ENCODE peak calls at places on chromosome 4, in six cellular contexts. N is gastrocnemius medialis; T is A549; Z is cardiac muscle cell; U is psoas muscle; M is CD8-positive, alpha-beta T cell. O is an unnamed sample.

GRCh38 chr4:47913328-47913727 is 1.1 kb downstream of the NFXL1 start:
- DNase-seq in N (no peak), T (no peak), Z (no peak), U (no peak), M (no peak), O (no peak)

GRCh38 chr4:76960014-76960413 is 10.5 kb downstream of the SEPTIN11 start:
- DNase-seq in N (no peak), T (no peak), Z (no peak), U (no peak), M (no peak), O (no peak)

GRCh38 chr4:84786478-84786877 is 180.0 kb downstream of the WDFY3 start:
- DNase-seq in N (no peak), T (no peak), Z (no peak), U (no peak), M (no peak), O (no peak)

GRCh38 chr4:112321768-112322684 is 24.9 kb downstream of the ALPK1 start:
- DNase-seq in N (peak; percentile 11), T (peak; percentile 47), Z (peak; percentile 69), U (peak; percentile 43), M (peak; percentile 82), O (peak; percentile 63)

GRCh38 chr4:123922847-123923246 is 526.3 kb downstream of the SPRY1 start:
- DNase-seq in N (no peak), T (no peak), Z (no peak), U (no peak), M (no peak), O (no peak)

GRCh38 chr4:8346838-8347605 is 77.5 kb downstream of the HTRA3 start:
- DNase-seq in N (no peak), T (no peak), Z (no peak), U (no peak), M (no peak), O (no peak)

GRCh38 chr4:76090241-76090691 is 15.8 kb downstream of the ART3 start:
- DNase-seq in N (peak; percentile 20), T (no peak), Z (no peak), U (no peak), M (no peak), O (no peak)

GRCh38 chr4:83378426-83378825 is 43.8 kb upstream of the HPSE start:
- DNase-seq in N (no peak), T (peak; percentile 41), Z (no peak), U (no peak), M (no peak), O (peak; percentile 11)

GRCh38 chr4:74097161-74097560 is 1.8 kb downstream of the CXCL2 start:
- DNase-seq in N (no peak), T (no peak), Z (no peak), U (no peak), M (no peak), O (no peak)
- H3K4me3 ChIP-seq in N (peak overlapping the region; percentile 66), T (peak overlapping the region; percentile 85), Z (no peak overlapping the region), U (peak overlapping the region; percentile 63), M (no peak overlapping the region), O (no peak overlapping the region)

DNA sequence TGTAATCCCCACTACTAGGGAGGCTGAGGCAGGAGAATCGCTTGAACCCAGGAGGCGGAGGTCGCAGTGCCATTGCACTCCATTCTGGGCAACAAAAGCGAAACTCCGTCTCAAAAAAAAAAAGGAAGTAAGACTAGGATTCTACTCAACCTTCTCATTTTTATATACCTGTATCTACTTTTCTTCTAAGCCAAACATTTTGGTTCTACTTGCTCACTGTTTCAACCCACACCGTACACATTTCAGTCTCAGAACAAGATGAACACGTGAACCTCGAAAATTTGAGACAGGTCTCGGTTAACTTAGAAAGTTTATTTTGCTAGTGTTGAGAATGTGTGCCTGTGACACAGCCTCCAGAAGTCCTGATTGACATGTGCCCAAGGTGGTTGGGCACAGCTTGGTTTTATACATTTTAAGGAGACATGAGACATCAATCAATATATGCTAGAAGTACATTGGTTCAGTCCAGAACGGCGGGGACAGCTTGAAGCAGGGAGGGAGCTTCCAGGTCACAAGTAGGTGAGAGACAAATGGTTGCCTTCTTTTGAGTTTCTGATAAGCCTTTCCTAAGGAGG is 3.7 kb downstream of the ADD1 start:
- DNase-seq in N (no peak), T (no peak), Z (no peak), U (no peak), M (no peak), O (no peak)
- H3K27ac ChIP-seq in N (peak overlapping the region; percentile 71), T (no peak overlapping the region), Z (no peak overlapping the region), U (peak overlapping the region; percentile 69), M (no peak overlapping the region), O (no peak overlapping the region)

DNA sequence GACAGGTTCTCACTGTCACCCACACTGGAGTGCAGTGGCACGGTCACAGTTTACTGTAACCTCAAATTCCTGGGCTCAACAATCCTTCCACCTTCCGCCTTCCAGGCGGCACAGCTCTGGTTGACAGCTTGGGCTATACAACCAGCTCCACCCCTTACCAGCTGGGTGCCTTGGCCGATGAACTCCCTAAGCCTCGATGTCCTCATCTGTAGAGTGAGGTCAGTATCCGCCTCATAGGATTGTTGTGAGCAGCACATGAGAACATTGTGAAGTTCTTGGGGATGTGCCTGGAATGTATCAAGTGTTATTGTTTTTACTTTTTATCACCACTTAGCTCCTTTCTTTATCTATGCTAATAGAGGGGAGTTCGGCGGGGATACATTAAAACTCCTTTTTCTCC is 23.3 kb downstream of the UCHL1 start:
- DNase-seq in N (no peak), T (no peak), Z (no peak), U (no peak), M (no peak), O (no peak)
- H3K4me3 ChIP-seq in N (no peak overlapping the region), T (no peak overlapping the region), Z (no peak overlapping the region), U (no peak overlapping the region), M (no peak overlapping the region), O (no peak overlapping the region)

GRCh38 chr4:16969696-16970135 is 71.3 kb upstream of the LDB2 start:
- DNase-seq in N (no peak), T (no peak), Z (no peak), U (peak; percentile 47), M (no peak), O (no peak)

DNA sequence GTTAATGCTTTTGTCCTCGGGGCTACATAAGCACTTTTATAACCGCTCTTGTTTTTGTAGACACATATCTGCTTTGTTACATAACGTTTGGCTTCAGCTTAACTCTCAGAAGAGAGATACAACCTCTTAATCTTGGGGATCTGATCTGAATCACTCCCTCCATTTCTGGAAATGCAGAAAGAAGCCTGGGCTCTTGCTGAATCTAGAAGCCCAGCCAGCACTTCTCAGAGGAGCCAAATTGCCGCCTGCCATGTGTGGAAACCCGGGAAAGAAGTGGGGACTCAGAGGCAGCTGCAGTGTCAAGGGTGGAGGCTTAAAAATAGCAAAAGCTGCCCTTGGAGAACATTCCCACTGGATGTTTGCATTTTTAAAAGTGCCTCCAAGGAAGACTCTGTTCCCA is 69.3 kb upstream of the LDB2 start:
- DNase-seq in N (peak; percentile 18), T (no peak), Z (peak; percentile 27), U (peak; percentile 34), M (no peak), O (no peak)
- H3K27ac ChIP-seq in N (no peak overlapping the region), T (no peak overlapping the region), Z (no peak overlapping the region), U (no peak overlapping the region), M (no peak overlapping the region), O (no peak overlapping the region)

DNA sequence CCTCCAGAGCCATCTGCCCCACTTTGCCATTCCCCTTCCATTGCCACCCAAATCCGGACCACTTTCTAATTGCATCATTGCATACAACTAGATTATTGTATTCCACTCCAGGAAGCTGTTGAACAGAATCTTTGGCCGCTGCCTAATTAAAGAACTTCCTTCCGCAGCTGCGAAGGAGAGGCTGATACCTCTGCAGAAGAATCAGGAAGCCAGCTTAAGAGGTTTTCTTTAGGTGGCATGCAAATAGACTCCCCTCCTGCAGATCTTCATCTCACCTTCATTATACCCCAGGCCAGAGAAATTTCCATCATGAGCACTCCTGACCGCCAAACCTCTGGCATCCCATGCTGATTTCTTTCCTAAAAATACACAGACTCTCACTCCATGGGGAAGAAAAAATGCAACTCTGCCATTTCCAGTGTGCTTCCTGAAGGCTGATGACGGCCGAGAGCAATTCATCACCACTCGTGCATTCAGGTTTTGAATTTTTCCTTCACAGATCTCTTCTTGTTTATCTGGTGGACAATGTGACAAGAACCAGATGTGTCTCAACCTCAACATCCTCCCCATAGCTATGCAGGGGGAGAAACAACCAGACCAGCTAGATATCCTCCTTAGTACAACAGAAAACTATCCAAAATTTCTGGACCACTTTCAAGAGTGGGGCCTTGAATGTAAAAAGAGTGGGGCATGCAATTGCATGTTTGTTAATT is 31.2 kb downstream of the LGI2 start:
- DNase-seq in N (no peak), T (no peak), Z (peak; percentile 46), U (no peak), M (no peak), O (no peak)
- H3K4me3 ChIP-seq in N (no peak overlapping the region), T (no peak overlapping the region), Z (no peak overlapping the region), U (no peak overlapping the region), M (no peak overlapping the region), O (no peak overlapping the region)

GRCh38 chr4:109795059-109795458 is 6.7 kb downstream of the CFI start:
- DNase-seq in N (no peak), T (no peak), Z (no peak), U (no peak), M (no peak), O (no peak)
- H3K27ac ChIP-seq in N (no peak overlapping the region), T (no peak overlapping the region), Z (no peak overlapping the region), U (no peak overlapping the region), M (no peak overlapping the region), O (no peak overlapping the region)

DNA sequence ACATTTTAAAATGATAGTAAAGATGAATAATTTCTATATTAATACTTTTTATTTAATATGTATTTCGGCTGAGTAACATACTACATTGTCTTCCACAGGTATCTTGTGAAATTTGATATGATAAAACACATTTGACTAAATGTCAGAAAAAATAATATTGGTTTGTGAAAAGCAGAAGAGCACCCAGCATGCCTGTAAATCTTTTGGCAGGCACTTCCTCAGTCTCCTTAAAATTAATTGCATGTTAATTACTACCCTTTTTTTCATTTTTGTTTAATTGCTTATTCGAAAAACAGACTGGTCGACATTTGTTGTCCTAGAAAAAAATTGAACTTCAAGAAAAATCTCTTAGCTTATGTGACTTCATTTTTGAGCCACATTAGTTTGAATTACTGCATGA is 40.6 kb downstream of the CLCN3 start:
- DNase-seq in N (no peak), T (no peak), Z (no peak), U (no peak), M (no peak), O (no peak)
- H3K4me3 ChIP-seq in N (peak overlapping the region; percentile 49), T (peak overlapping the region; percentile 53), Z (peak overlapping the region; percentile 47), U (peak overlapping the region; percentile 70), M (no peak overlapping the region), O (no peak overlapping the region)

DNA sequence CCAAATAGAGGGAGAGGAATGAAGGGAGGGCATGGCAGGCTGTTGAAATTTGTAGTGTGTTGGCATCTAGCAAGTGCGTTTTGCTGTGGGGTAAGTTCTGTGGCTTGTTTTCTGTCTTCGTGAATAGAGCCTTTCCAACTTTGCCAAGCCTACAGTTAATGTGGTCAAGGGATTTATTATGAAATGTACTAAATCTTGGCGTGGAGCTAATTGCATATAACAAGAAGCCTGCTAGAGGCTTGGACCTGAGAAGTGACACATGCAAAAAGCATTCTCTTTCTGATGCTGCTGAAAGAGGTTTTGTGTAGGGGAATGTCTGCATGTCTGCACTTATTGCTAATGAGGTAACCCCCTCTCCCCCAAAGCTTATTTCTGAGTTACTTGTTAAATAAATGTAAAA is 132.2 kb downstream of the BMPR1B start:
- DNase-seq in N (no peak), T (no peak), Z (no peak), U (no peak), M (no peak), O (no peak)
- H3K27ac ChIP-seq in N (no peak overlapping the region), T (no peak overlapping the region), Z (no peak overlapping the region), U (no peak overlapping the region), M (no peak overlapping the region), O (no peak overlapping the region)